ENCODE peak calls at places on chromosome 12, in five cellular contexts. One of them, this sample, is unnamed.

GRCh38 chr12:111105294-111105693 is 184.9 kb upstream of the MYL2 start:
- DNase-seq in BJ: no peak
- DNase-seq in left ventricle myocardium inferior: no peak
- DNase-seq in cardiac muscle cell: peak; percentile 12
- DNase-seq in breast epithelium: no peak
- DNase-seq in this sample: no peak

GRCh38 chr12:65720136-65720535 is 104.1 kb upstream of the HMGA2 start:
- DNase-seq in BJ: peak; percentile 50
- DNase-seq in left ventricle myocardium inferior: no peak
- DNase-seq in breast epithelium: no peak
- DNase-seq in cardiac muscle cell: peak; percentile 68
- DNase-seq in this sample: peak; percentile 79

GRCh38 chr12:71011261-71011660 is 90.7 kb upstream of the PTPRR start:
- DNase-seq in left ventricle myocardium inferior: no peak
- DNase-seq in breast epithelium: no peak
- DNase-seq in cardiac muscle cell: peak; percentile 55
- DNase-seq in BJ: no peak
- DNase-seq in this sample: no peak

GRCh38 chr12:127496255-127496654 is 770.7 kb upstream of the TMEM132C start:
- DNase-seq in cardiac muscle cell: no peak
- DNase-seq in BJ: no peak
- DNase-seq in left ventricle myocardium inferior: no peak
- DNase-seq in breast epithelium: no peak
- DNase-seq in this sample: no peak

GRCh38 chr12:131860472-131861260 is 32.5 kb downstream of the MMP17 start:
- DNase-seq in breast epithelium: no peak
- DNase-seq in BJ: peak; percentile 62
- DNase-seq in cardiac muscle cell: peak; percentile 76
- DNase-seq in left ventricle myocardium inferior: peak; percentile 41
- DNase-seq in this sample: no peak

GRCh38 chr12:32894566-32894965 is 2.0 kb downstream of the PKP2 start:
- DNase-seq in breast epithelium: no peak
- DNase-seq in left ventricle myocardium inferior: no peak
- DNase-seq in cardiac muscle cell: no peak
- DNase-seq in BJ: no peak
- DNase-seq in this sample: no peak

GRCh38 chr12:57164966-57165365 is 17.5 kb upstream of the LRP1-AS start:
- DNase-seq in left ventricle myocardium inferior: no peak
- DNase-seq in breast epithelium: no peak
- DNase-seq in cardiac muscle cell: peak; percentile 56
- DNase-seq in BJ: no peak
- DNase-seq in this sample: no peak

GRCh38 chr12:116718578-116719454 is 19.1 kb downstream of the SPRING1 start:
- DNase-seq in cardiac muscle cell: peak; percentile 42
- DNase-seq in breast epithelium: no peak
- DNase-seq in BJ: no peak
- DNase-seq in left ventricle myocardium inferior: no peak
- DNase-seq in this sample: no peak

GRCh38 chr12:42933461-42934081 is 344.0 kb upstream of the PRICKLE1 start:
- DNase-seq in breast epithelium: no peak
- DNase-seq in cardiac muscle cell: no peak
- DNase-seq in left ventricle myocardium inferior: no peak
- DNase-seq in BJ: no peak
- DNase-seq in this sample: no peak

GRCh38 chr12:11653215-11653753 is 3.8 kb downstream of the ETV6 start:
- DNase-seq in BJ: no peak
- DNase-seq in cardiac muscle cell: peak; percentile 54
- DNase-seq in left ventricle myocardium inferior: no peak
- DNase-seq in breast epithelium: no peak
- DNase-seq in this sample: no peak

GRCh38 chr12:114401346-114402320 is 4.3 kb downstream of the TBX5 start:
- DNase-seq in BJ: no peak
- DNase-seq in breast epithelium: no peak
- DNase-seq in cardiac muscle cell: no peak
- DNase-seq in left ventricle myocardium inferior: no peak
- DNase-seq in this sample: no peak

GRCh38 chr12:114403690-114404450 is 2.1 kb downstream of the TBX5 start:
- DNase-seq in cardiac muscle cell: peak; percentile 71
- DNase-seq in breast epithelium: no peak
- DNase-seq in BJ: no peak
- DNase-seq in left ventricle myocardium inferior: peak; percentile 53
- DNase-seq in this sample: no peak

GRCh38 chr12:114405199-114405448 is 820 bp downstream of the TBX5 start:
- DNase-seq in cardiac muscle cell: peak; percentile 49
- DNase-seq in breast epithelium: no peak
- DNase-seq in BJ: no peak
- DNase-seq in left ventricle myocardium inferior: no peak
- DNase-seq in this sample: no peak

GRCh38 chr12:114404451-114405198 is 1.3 kb downstream of the TBX5 start:
- DNase-seq in cardiac muscle cell: peak; percentile 40
- DNase-seq in BJ: no peak
- DNase-seq in breast epithelium: no peak
- DNase-seq in left ventricle myocardium inferior: no peak
- DNase-seq in this sample: no peak

DNA sequence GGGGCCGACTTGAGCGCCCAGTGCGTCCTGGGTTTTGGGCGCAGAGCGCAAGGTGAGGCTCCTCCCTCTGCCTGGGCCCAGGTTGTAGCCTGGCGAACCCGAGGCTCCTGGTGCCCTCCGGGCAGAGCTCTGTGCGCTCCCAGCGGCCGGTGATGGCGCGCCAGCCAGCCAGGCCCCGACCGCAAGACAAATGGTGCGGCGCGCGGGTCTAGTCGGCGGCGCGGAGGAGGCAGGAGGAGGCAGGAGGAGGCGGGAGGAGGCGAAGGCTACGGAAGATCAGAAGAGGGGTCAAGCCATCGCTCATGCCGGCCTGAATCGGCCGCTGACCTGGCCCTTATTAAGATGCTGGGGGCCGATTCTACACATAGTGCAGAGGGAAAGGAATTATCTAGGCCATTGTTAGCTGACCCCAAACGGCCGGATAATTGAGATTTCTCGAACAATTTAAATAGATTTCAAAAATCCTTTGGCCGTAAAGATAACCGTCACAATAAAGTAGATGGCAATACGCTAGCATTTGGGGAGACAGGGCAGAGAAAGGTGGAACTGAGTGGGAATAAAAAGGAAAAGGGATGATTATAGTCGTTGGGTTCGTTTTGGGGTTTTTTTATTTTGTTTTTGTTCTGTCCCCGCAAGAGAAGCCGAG is 2.8 kb downstream of the TBX5 start:
- DNase-seq in breast epithelium: no peak
- DNase-seq in left ventricle myocardium inferior: peak; percentile 50
- DNase-seq in cardiac muscle cell: peak; percentile 68
- DNase-seq in BJ: no peak
- DNase-seq in this sample: no peak
- H3K4me3 ChIP-seq in breast epithelium: peak overlapping the region; percentile 74
- H3K4me3 ChIP-seq in left ventricle myocardium inferior: peak overlapping the region; percentile 82
- H3K4me3 ChIP-seq in cardiac muscle cell: peak overlapping the region; percentile 97
- H3K4me3 ChIP-seq in BJ: peak overlapping the region; percentile 90
- H3K4me3 ChIP-seq in this sample: peak overlapping the region; percentile 78

DNA sequence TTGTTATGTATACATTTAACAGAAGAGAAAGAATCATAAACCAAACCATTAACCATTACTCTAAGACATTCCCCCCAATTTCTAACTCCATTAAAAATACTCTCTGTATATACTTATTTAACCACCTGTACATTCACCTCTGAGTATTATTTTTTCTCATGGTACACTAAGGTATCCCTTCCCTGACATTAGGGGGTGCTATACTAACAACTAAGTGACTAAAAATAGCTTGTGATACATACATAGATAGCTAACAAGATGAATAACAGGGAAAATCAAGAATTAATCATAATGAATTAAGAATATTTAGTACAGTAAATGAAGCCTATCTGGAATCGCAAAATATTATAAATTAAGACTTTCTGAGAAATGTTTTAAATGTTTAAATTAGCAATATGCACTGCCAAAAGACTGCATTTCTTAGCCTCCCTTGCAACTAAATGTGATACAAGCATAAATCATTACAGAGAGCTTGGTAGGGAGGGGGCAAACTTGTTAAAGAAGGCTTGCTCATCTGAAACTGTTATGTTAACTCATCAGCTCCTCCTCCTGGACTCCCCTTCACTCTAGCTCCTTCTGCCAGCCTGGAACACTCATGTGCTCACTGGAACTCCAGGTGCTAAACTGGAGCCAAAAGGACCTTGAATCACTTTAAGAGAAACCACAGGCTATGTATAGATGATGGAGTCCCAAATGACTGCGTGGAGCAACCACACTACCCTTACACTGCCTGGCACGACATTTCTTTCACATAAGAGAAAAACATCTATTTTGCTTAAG is 14.9 kb downstream of the C2CD5 start:
- DNase-seq in BJ: no peak
- DNase-seq in left ventricle myocardium inferior: no peak
- DNase-seq in cardiac muscle cell: peak; percentile 32
- DNase-seq in breast epithelium: no peak
- DNase-seq in this sample: no peak
- TF ChIP-seq CTCF in BJ: peak; percentile 26
- TF ChIP-seq CTCF in left ventricle myocardium inferior: peak; percentile 56
- TF ChIP-seq CTCF in cardiac muscle cell: peak; percentile 44
- TF ChIP-seq CTCF in breast epithelium: peak; percentile 14
- TF ChIP-seq CTCF in this sample: peak; percentile 26

DNA sequence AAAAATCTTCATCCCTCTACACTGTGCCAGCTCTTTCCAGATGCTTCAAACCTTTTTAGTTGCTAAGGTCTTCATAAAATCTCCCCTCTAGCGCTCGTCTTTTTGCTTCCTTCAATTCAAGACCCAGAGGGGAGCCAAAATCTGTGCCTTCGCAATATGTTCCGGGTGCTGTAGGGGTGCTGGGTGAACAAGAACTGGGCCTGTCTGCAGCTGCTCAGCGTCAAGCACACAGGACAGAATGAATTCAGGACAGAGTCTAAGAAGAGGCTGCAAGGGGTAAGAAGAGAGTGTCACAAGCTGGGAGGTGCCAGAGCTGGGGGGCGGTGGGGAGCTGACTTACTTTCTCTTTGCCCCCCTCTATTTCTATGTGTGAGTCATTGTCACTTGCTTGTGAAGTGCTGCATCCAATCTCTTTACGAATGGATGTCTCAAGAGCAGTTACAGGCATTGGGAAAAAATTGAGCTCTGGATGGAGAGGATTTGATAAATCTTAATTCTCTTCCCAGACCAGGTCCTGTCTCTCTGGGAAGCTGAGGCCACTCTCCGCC is 91.1 kb downstream of the TSPAN9 start:
- DNase-seq in left ventricle myocardium inferior: no peak
- DNase-seq in BJ: peak; percentile 14
- DNase-seq in cardiac muscle cell: no peak
- DNase-seq in breast epithelium: no peak
- DNase-seq in this sample: no peak
- H3K4me3 ChIP-seq in left ventricle myocardium inferior: no peak overlapping the region
- H3K4me3 ChIP-seq in BJ: no peak overlapping the region
- H3K4me3 ChIP-seq in cardiac muscle cell: no peak overlapping the region
- H3K4me3 ChIP-seq in breast epithelium: no peak overlapping the region
- H3K4me3 ChIP-seq in this sample: no peak overlapping the region

DNA sequence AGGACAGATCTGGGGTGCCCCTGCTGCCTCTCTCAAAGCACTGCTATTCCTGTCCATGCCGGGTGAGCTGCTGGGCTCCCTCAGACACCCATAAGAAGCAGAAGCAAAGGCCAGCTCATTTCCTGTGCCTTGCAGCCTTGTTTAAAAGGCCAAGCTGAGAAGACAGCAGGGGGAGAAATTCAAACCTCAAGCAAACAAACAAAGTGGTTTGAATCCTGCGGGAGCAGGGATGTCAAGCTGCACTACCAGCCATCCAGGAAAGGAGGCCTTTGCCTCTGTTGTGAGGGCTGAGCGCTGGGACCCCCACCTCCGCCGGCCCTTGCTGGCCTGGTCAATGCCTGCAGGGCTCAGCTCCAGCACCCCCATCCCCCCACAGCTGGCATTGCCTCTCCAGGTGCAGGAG is 176.5 kb downstream of the PIWIL1 start:
- DNase-seq in BJ: no peak
- DNase-seq in breast epithelium: no peak
- DNase-seq in cardiac muscle cell: no peak
- DNase-seq in left ventricle myocardium inferior: no peak
- DNase-seq in this sample: no peak
- TF ChIP-seq CTCF in BJ: no peak
- TF ChIP-seq CTCF in breast epithelium: no peak
- TF ChIP-seq CTCF in cardiac muscle cell: no peak
- TF ChIP-seq CTCF in left ventricle myocardium inferior: no peak
- TF ChIP-seq CTCF in this sample: no peak

GRCh38 chr12:106585237-106585834 is 2.5 kb downstream of the RFX4 start:
- DNase-seq in BJ: no peak
- DNase-seq in cardiac muscle cell: no peak
- DNase-seq in breast epithelium: no peak
- DNase-seq in left ventricle myocardium inferior: no peak
- DNase-seq in this sample: no peak

GRCh38 chr12:106588771-106589170 is 6.0 kb downstream of the RFX4 start:
- DNase-seq in left ventricle myocardium inferior: no peak
- DNase-seq in BJ: no peak
- DNase-seq in cardiac muscle cell: no peak
- DNase-seq in breast epithelium: no peak
- DNase-seq in this sample: no peak

GRCh38 chr12:106586535-106586802 is 3.7 kb downstream of the RFX4 start:
- DNase-seq in cardiac muscle cell: no peak
- DNase-seq in BJ: no peak
- DNase-seq in breast epithelium: no peak
- DNase-seq in left ventricle myocardium inferior: no peak
- DNase-seq in this sample: no peak

GRCh38 chr12:106585862-106586534 is 3.2 kb downstream of the RFX4 start:
- DNase-seq in left ventricle myocardium inferior: no peak
- DNase-seq in BJ: no peak
- DNase-seq in cardiac muscle cell: no peak
- DNase-seq in breast epithelium: no peak
- DNase-seq in this sample: no peak

DNA sequence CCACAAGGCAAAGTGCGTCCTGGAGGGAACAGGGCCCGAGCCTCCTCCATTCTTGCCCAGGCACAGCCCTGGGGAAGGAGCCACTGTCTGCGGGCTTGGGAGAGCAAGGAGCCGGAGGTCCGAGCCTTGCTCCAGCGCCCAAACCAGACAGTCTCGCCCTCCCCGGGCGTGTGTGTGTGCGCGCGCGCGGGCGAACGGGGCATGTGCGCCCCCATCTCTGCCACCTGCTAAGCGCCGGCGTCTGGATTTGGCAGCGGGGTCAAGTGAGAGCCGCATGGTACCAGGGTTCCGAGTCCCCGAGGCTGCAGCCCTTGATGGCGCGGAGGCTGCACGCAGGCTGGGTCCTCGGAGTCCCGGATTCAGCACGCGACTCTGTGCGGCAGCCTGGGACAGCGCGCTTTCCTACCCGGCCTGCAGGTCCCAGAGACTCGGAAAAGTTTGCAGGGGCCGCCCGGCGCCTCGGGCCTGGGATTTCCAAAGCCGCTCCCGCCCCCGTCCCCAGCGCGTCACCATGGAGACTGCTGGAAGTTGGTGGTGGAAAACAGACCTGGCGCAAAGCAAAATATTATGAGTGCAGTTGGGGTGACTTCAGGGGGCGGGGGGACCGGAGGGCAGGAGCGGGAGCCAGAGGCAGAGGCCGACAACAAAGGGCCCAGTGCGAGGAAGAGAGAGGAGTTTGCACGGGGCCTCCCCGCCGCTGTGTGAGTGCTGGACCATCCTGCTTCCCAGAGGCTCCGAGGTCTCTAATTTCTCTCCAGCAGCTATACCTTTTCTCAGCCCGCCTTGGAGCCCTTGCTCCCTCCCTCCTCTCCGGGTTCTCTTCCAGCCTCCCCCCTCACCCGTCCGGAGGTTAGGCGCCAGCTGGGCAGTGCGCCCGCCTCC is 4.2 kb downstream of the RFX4 start:
- DNase-seq in BJ: no peak
- DNase-seq in breast epithelium: no peak
- DNase-seq in left ventricle myocardium inferior: no peak
- DNase-seq in cardiac muscle cell: no peak
- DNase-seq in this sample: no peak
- H3K4me3 ChIP-seq in BJ: no peak overlapping the region
- H3K4me3 ChIP-seq in breast epithelium: peak overlapping the region; percentile 56
- H3K4me3 ChIP-seq in left ventricle myocardium inferior: peak overlapping the region; percentile 51
- H3K4me3 ChIP-seq in cardiac muscle cell: peak overlapping the region; percentile 29
- H3K4me3 ChIP-seq in this sample: no peak overlapping the region

GRCh38 chr12:112359290-112359689 is 22.9 kb downstream of the HECTD4 start:
- DNase-seq in breast epithelium: no peak
- DNase-seq in cardiac muscle cell: no peak
- DNase-seq in left ventricle myocardium inferior: no peak
- DNase-seq in BJ: no peak
- DNase-seq in this sample: no peak
- TF ChIP-seq CTCF in breast epithelium: no peak
- TF ChIP-seq CTCF in cardiac muscle cell: no peak
- TF ChIP-seq CTCF in left ventricle myocardium inferior: no peak
- TF ChIP-seq CTCF in BJ: no peak
- TF ChIP-seq CTCF in this sample: no peak

This sample was measured in AG09309.